ENCODE peak calls at places on chromosomes 12 and 14, in ten cellular contexts. G is SW480, U is ELR, B is HEK293T, T is fibroblast of lung, P is choroid plexus epithelial cell, R is mesenchymal stem cell, W is astrocyte of the cerebellum, E is IMR-90, A is LHCN-M2. O is an unnamed sample.

GRCh38 chr12:112218150-112218549 is 92.8 kb downstream of the TRAFD1 start:
- DNase-seq in G (no peak), U (peak), B (no peak), T (peak), P (peak), R (peak), W (no peak), E (peak), A (no peak), O (no peak)

GRCh38 chr12:47356129-47356622 is 276.4 kb upstream of the AMIGO2 start:
- DNase-seq in G (no peak), U (no peak), B (no peak), T (peak), P (no peak), R (no peak), W (no peak), E (peak), A (no peak), O (no peak)

GRCh38 chr12:122356192-122356635 is 66.3 kb downstream of the CLIP1 start:
- DNase-seq in G (peak), U (peak), B (peak), T (peak), P (peak), R (peak), W (peak), E (peak), A (peak), O (peak)

GRCh38 chr14:96176275-96176674 is 28.4 kb upstream of the BDKRB2 start:
- DNase-seq in G (no peak), U (peak), B (no peak), T (peak), P (peak), R (no peak), W (no peak), E (peak), A (no peak), O (no peak)

GRCh38 chr14:29039171-29039570 is 272.6 kb downstream of the FOXG1 start:
- DNase-seq in G (no peak), U (peak), B (no peak), T (peak), P (peak), R (peak), W (no peak), E (peak), A (peak), O (no peak)

GRCh38 chr14:50469982-50470381 is 62.4 kb downstream of the MAP4K5 start:
- DNase-seq in G (no peak), U (no peak), B (no peak), T (no peak), P (no peak), R (no peak), W (no peak), E (no peak), A (no peak), O (no peak)

GRCh38 chr14:74829238-74829637 is 46.7 kb downstream of the PROX2 start:
- DNase-seq in G (no peak), U (no peak), B (no peak), T (no peak), P (no peak), R (no peak), W (no peak), E (no peak), A (no peak), O (no peak)

GRCh38 chr12:116977465-116978380 is 67.0 kb downstream of the FBXW8 start:
- DNase-seq in G (no peak), U (no peak), B (no peak), T (no peak), P (peak), R (peak), W (no peak), E (no peak), A (no peak), O (no peak)

GRCh38 chr12:47867496-47867941 is 37.3 kb downstream of the VDR start:
- DNase-seq in G (no peak), U (peak), B (no peak), T (peak), P (peak), R (peak), W (peak), E (peak), A (peak), O (peak)

GRCh38 chr14:53273671-53274072 is 120.5 kb upstream of the DDHD1 start:
- DNase-seq in G (no peak), U (peak), B (no peak), T (no peak), P (peak), R (no peak), W (no peak), E (peak), A (peak), O (no peak)

GRCh38 chr12:38669530-38669929 is 235.9 kb downstream of the CPNE8 start:
- DNase-seq in G (no peak), U (no peak), B (no peak), T (no peak), P (peak), R (peak), W (no peak), E (no peak), A (no peak), O (no peak)

GRCh38 chr14:71555654-71556559 is 376.3 kb upstream of the RGS6 start:
- DNase-seq in G (peak), U (peak), B (no peak), T (no peak), P (peak), R (peak), W (no peak), E (peak), A (peak), O (peak)

GRCh38 chr12:24909667-24910066 is 39.2 kb downstream of the BCAT1 start:
- DNase-seq in G (no peak), U (peak), B (no peak), T (peak), P (peak), R (peak), W (no peak), E (peak), A (peak), O (no peak)

GRCh38 chr12:8554451-8555195 is 13.9 kb upstream of the CLEC4E start:
- DNase-seq in G (peak), U (peak), B (no peak), T (peak), P (peak), R (peak), W (peak), E (peak), A (peak), O (no peak)

GRCh38 chr12:52789637-52790426 is 6.1 kb downstream of the KRT3 start:
- DNase-seq in G (peak), U (no peak), B (no peak), T (no peak), P (no peak), R (no peak), W (no peak), E (no peak), A (no peak), O (no peak)

GRCh38 chr14:68978550-68978911 is 571 bp downstream of the ACTN1 start:
- DNase-seq in G (peak), U (peak), B (peak), T (peak), P (peak), R (peak), W (no peak), E (no peak), A (peak), O (peak)

GRCh38 chr12:2248087-2248900 is 195.5 kb downstream of the CACNA1C start:
- DNase-seq in G (no peak), U (peak), B (no peak), T (peak), P (peak), R (peak), W (no peak), E (peak), A (no peak), O (no peak)

GRCh38 chr14:106442857-106443256 is 916.5 kb downstream of the TMEM121 start:
- DNase-seq in G (no peak), U (no peak), B (peak), T (no peak), P (no peak), R (no peak), W (no peak), E (no peak), A (no peak), O (peak)

GRCh38 chr12:131129839-131130238 is 176.1 kb downstream of the ADGRD1 start:
- DNase-seq in G (peak), U (peak), B (no peak), T (no peak), P (no peak), R (no peak), W (no peak), E (no peak), A (no peak), O (peak)

GRCh38 chr12:71599213-71599612 is 64.4 kb downstream of the ZFC3H1 start:
- DNase-seq in G (no peak), U (no peak), B (no peak), T (no peak), P (no peak), R (no peak), W (no peak), E (no peak), A (no peak), O (no peak)

GRCh38 chr12:51598156-51598555 is 7.1 kb downstream of the SCN8A start:
- DNase-seq in G (no peak), U (no peak), B (no peak), T (no peak), P (no peak), R (no peak), W (no peak), E (no peak), A (no peak), O (no peak)

GRCh38 chr12:530871-531270 is 71.1 kb downstream of the B4GALNT3 start:
- DNase-seq in G (no peak), U (no peak), B (no peak), T (no peak), P (no peak), R (no peak), W (no peak), E (no peak), A (no peak), O (no peak)

GRCh38 chr14:62532186-62532585 is 513.1 kb downstream of the KCNH5 start:
- DNase-seq in G (no peak), U (peak), B (no peak), T (no peak), P (peak), R (peak), W (no peak), E (peak), A (no peak), O (no peak)

GRCh38 chr14:91216731-91217226 is 27.7 kb downstream of the GPR68 start:
- DNase-seq in G (no peak), U (no peak), B (no peak), T (no peak), P (no peak), R (no peak), W (no peak), E (no peak), A (no peak), O (no peak)

GRCh38 chr12:104243551-104243950 is 28.0 kb downstream of the TXNRD1 start:
- DNase-seq in G (no peak), U (no peak), B (no peak), T (no peak), P (no peak), R (no peak), W (no peak), E (no peak), A (no peak), O (no peak)

GRCh38 chr12:79674629-79675028 is 16.1 kb downstream of the PAWR start:
- DNase-seq in G (no peak), U (peak), B (no peak), T (peak), P (peak), R (peak), W (peak), E (peak), A (peak), O (no peak)

GRCh38 chr12:3273409-3273853 is 196.3 kb downstream of the TSPAN9 start:
- DNase-seq in G (peak), U (peak), B (no peak), T (no peak), P (no peak), R (peak), W (no peak), E (peak), A (peak), O (no peak)

GRCh38 chr12:32679091-32679909 is at the start of gene DNM1L:
- DNase-seq in G (peak), U (peak), B (peak), T (peak), P (peak), R (peak), W (peak), E (peak), A (peak), O (peak)

GRCh38 chr12:105018761-105019160 is 32.6 kb downstream of the NOPCHAP1 start:
- DNase-seq in G (no peak), U (no peak), B (no peak), T (no peak), P (no peak), R (no peak), W (no peak), E (no peak), A (no peak), O (no peak)

GRCh38 chr14:21108791-21109190 is 7.9 kb downstream of the TMEM253 start:
- DNase-seq in G (no peak), U (no peak), B (no peak), T (no peak), P (no peak), R (no peak), W (no peak), E (no peak), A (no peak), O (no peak)

GRCh38 chr14:92659765-92660561 is 88.5 kb downstream of the LGMN start:
- DNase-seq in G (no peak), U (no peak), B (no peak), T (no peak), P (peak), R (no peak), W (no peak), E (no peak), A (no peak), O (no peak)

GRCh38 chr12:109981311-109981710 is 14.9 kb downstream of the GIT2 start:
- DNase-seq in G (no peak), U (no peak), B (no peak), T (no peak), P (no peak), R (no peak), W (no peak), E (no peak), A (no peak), O (peak)

O was measured in activated CD4-positive, alpha-beta memory T cell treated with anti-CD3 and anti-CD28 coated beads, Interleukin-2, amount 10 ng/mL, durations not matched to agents 7 days and 5 days.